ENCODE peak calls at places on chromosome 18, in seven cellular contexts. One of them, this sample, is unnamed.

GRCh38 chr18:36828157-36828629 is 609 bp downstream of the TPGS2 start:
- DNase-seq in trophoblast cell: peak; percentile 64
- DNase-seq in H1: no peak
- DNase-seq in IMR-90: peak; percentile 55
- DNase-seq in H9: peak; percentile 53
- DNase-seq in mesendoderm: peak; percentile 64
- DNase-seq in mesenchymal stem cell: peak; percentile 78
- DNase-seq in this sample: peak; percentile 48

GRCh38 chr18:27014841-27015240 is 149.3 kb upstream of the AQP4 start:
- DNase-seq in mesenchymal stem cell: no peak
- DNase-seq in trophoblast cell: no peak
- DNase-seq in mesendoderm: no peak
- DNase-seq in IMR-90: no peak
- DNase-seq in H1: no peak
- DNase-seq in H9: no peak
- DNase-seq in this sample: no peak

GRCh38 chr18:12820526-12820925 is 63.5 kb downstream of the PTPN2 start:
- DNase-seq in H9: no peak
- DNase-seq in IMR-90: no peak
- DNase-seq in mesendoderm: no peak
- DNase-seq in trophoblast cell: no peak
- DNase-seq in H1: no peak
- DNase-seq in mesenchymal stem cell: no peak
- DNase-seq in this sample: no peak

GRCh38 chr18:74946646-74947045 is 262.3 kb downstream of the PTGR3 start:
- DNase-seq in IMR-90: peak; percentile 52
- DNase-seq in trophoblast cell: no peak
- DNase-seq in H1: no peak
- DNase-seq in mesenchymal stem cell: no peak
- DNase-seq in mesendoderm: no peak
- DNase-seq in H9: no peak
- DNase-seq in this sample: no peak

GRCh38 chr18:49751427-49752094 is 61.8 kb downstream of the ACAA2 start:
- DNase-seq in IMR-90: no peak
- DNase-seq in H9: no peak
- DNase-seq in mesenchymal stem cell: no peak
- DNase-seq in trophoblast cell: no peak
- DNase-seq in mesendoderm: no peak
- DNase-seq in H1: no peak
- DNase-seq in this sample: no peak

GRCh38 chr18:29003194-29003593 is 826.3 kb upstream of the CDH2 start:
- DNase-seq in mesenchymal stem cell: no peak
- DNase-seq in mesendoderm: peak; percentile 14
- DNase-seq in H9: no peak
- DNase-seq in IMR-90: no peak
- DNase-seq in trophoblast cell: no peak
- DNase-seq in H1: no peak
- DNase-seq in this sample: no peak

GRCh38 chr18:35110554-35111058 is 69.4 kb downstream of the MAPRE2 start:
- DNase-seq in mesenchymal stem cell: no peak
- DNase-seq in H9: no peak
- DNase-seq in H1: no peak
- DNase-seq in mesendoderm: no peak
- DNase-seq in IMR-90: peak; percentile 26
- DNase-seq in trophoblast cell: peak; percentile 60
- DNase-seq in this sample: no peak

GRCh38 chr18:22822024-22822423 is 111.1 kb upstream of the RBBP8 start:
- DNase-seq in IMR-90: peak; percentile 78
- DNase-seq in H9: peak; percentile 73
- DNase-seq in H1: peak; percentile 79
- DNase-seq in trophoblast cell: no peak
- DNase-seq in mesenchymal stem cell: peak; percentile 26
- DNase-seq in mesendoderm: peak; percentile 89
- DNase-seq in this sample: peak; percentile 65

GRCh38 chr18:45774065-45774521 is 50.1 kb downstream of the SLC14A1 start:
- DNase-seq in H1: no peak
- DNase-seq in trophoblast cell: no peak
- DNase-seq in mesenchymal stem cell: peak; percentile 64
- DNase-seq in IMR-90: peak; percentile 74
- DNase-seq in mesendoderm: no peak
- DNase-seq in H9: no peak
- DNase-seq in this sample: no peak

GRCh38 chr18:46226461-46226860 is 122.3 kb downstream of the HAUS1 start:
- DNase-seq in mesendoderm: no peak
- DNase-seq in H1: no peak
- DNase-seq in H9: no peak
- DNase-seq in IMR-90: peak; percentile 51
- DNase-seq in mesenchymal stem cell: peak; percentile 53
- DNase-seq in trophoblast cell: peak; percentile 86
- DNase-seq in this sample: no peak

GRCh38 chr18:62928316-62928715 is 213.0 kb downstream of the PHLPP1 start:
- DNase-seq in trophoblast cell: peak; percentile 16
- DNase-seq in H1: no peak
- DNase-seq in mesenchymal stem cell: peak; percentile 68
- DNase-seq in IMR-90: peak; percentile 33
- DNase-seq in mesendoderm: no peak
- DNase-seq in H9: no peak
- DNase-seq in this sample: no peak

GRCh38 chr18:79283341-79283879 is 112.3 kb upstream of the NFATC1 start:
- DNase-seq in mesendoderm: no peak
- DNase-seq in trophoblast cell: no peak
- DNase-seq in mesenchymal stem cell: no peak
- DNase-seq in H9: no peak
- DNase-seq in H1: no peak
- DNase-seq in IMR-90: no peak
- DNase-seq in this sample: no peak

GRCh38 chr18:78650926-78651325 is 328.7 kb upstream of the SALL3 start:
- DNase-seq in mesenchymal stem cell: no peak
- DNase-seq in IMR-90: no peak
- DNase-seq in trophoblast cell: no peak
- DNase-seq in mesendoderm: no peak
- DNase-seq in H1: no peak
- DNase-seq in H9: no peak
- DNase-seq in this sample: no peak

GRCh38 chr18:13437801-13438506 is 219.4 kb downstream of the LDLRAD4 start:
- DNase-seq in mesendoderm: no peak
- DNase-seq in H1: no peak
- DNase-seq in trophoblast cell: no peak
- DNase-seq in mesenchymal stem cell: no peak
- DNase-seq in H9: no peak
- DNase-seq in IMR-90: no peak
- DNase-seq in this sample: no peak

GRCh38 chr18:63112681-63113080 is 206.9 kb downstream of the BCL2 start:
- DNase-seq in H9: no peak
- DNase-seq in IMR-90: no peak
- DNase-seq in mesendoderm: no peak
- DNase-seq in H1: no peak
- DNase-seq in trophoblast cell: no peak
- DNase-seq in mesenchymal stem cell: no peak
- DNase-seq in this sample: no peak

GRCh38 chr18:49249523-49249922 is 210.9 kb downstream of the DYM start:
- DNase-seq in H9: no peak
- DNase-seq in mesenchymal stem cell: peak; percentile 83
- DNase-seq in H1: no peak
- DNase-seq in mesendoderm: no peak
- DNase-seq in IMR-90: peak; percentile 88
- DNase-seq in trophoblast cell: peak; percentile 41
- DNase-seq in this sample: no peak

GRCh38 chr18:58668211-58668610 is 3.1 kb upstream of the MALT1 start:
- DNase-seq in mesenchymal stem cell: no peak
- DNase-seq in IMR-90: no peak
- DNase-seq in mesendoderm: no peak
- DNase-seq in H1: no peak
- DNase-seq in trophoblast cell: no peak
- DNase-seq in H9: no peak
- DNase-seq in this sample: no peak
- H3K4me2 ChIP-seq in mesenchymal stem cell: no peak overlapping the region
- H3K4me2 ChIP-seq in IMR-90: no peak overlapping the region
- H3K4me2 ChIP-seq in mesendoderm: no peak overlapping the region
- H3K4me2 ChIP-seq in H1: no peak overlapping the region
- H3K4me2 ChIP-seq in trophoblast cell: no peak overlapping the region
- H3K4me2 ChIP-seq in H9: no peak overlapping the region
- H3K4me2 ChIP-seq in this sample: no peak overlapping the region

GRCh38 chr18:70128271-70128670 is 77.2 kb downstream of the RTTN start:
- DNase-seq in IMR-90: no peak
- DNase-seq in H9: no peak
- DNase-seq in mesendoderm: peak; percentile 10
- DNase-seq in H1: no peak
- DNase-seq in trophoblast cell: no peak
- DNase-seq in mesenchymal stem cell: no peak
- DNase-seq in this sample: no peak
- H3K18ac ChIP-seq in IMR-90: no peak overlapping the region
- H3K18ac ChIP-seq in H9: no peak overlapping the region
- H3K18ac ChIP-seq in mesendoderm: no peak overlapping the region
- H3K18ac ChIP-seq in H1: no peak overlapping the region
- H3K18ac ChIP-seq in trophoblast cell: no peak overlapping the region
- H3K18ac ChIP-seq in mesenchymal stem cell: no peak overlapping the region
- H3K18ac ChIP-seq in this sample: no peak overlapping the region

DNA sequence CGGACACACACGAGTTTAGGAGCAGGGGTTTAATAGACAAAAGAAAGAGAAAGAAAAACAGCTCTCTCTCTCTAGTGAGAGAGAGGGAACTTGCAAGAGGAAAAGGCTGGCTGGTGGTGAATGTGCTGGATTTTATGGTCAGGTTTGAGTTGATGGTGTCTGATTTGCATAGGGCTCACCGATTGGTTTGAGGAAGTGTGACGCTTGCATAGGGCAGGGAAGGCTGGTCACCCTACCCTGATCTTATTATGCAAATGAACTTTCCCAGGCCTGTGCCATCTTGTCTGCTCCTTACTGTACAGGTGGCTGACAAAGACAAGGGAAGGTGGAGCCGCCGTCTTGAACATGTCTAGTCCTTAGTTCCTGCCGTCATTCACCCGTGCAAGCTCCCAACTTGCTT is 408.9 kb downstream of the RIT2 start:
- DNase-seq in H9: peak; percentile 26
- DNase-seq in mesenchymal stem cell: no peak
- DNase-seq in IMR-90: no peak
- DNase-seq in H1: no peak
- DNase-seq in trophoblast cell: peak; percentile 22
- DNase-seq in mesendoderm: peak; percentile 45
- DNase-seq in this sample: no peak
- H3K4me2 ChIP-seq in H9: no peak overlapping the region
- H3K4me2 ChIP-seq in mesenchymal stem cell: no peak overlapping the region
- H3K4me2 ChIP-seq in IMR-90: no peak overlapping the region
- H3K4me2 ChIP-seq in H1: no peak overlapping the region
- H3K4me2 ChIP-seq in trophoblast cell: no peak overlapping the region
- H3K4me2 ChIP-seq in mesendoderm: no peak overlapping the region
- H3K4me2 ChIP-seq in this sample: no peak overlapping the region

GRCh38 chr18:57927511-57927910 is 116.5 kb upstream of the NEDD4L start:
- DNase-seq in H1: no peak
- DNase-seq in H9: no peak
- DNase-seq in mesenchymal stem cell: no peak
- DNase-seq in mesendoderm: no peak
- DNase-seq in IMR-90: no peak
- DNase-seq in trophoblast cell: peak; percentile 86
- DNase-seq in this sample: no peak
- H3K18ac ChIP-seq in H1: no peak overlapping the region
- H3K18ac ChIP-seq in H9: no peak overlapping the region
- H3K18ac ChIP-seq in mesenchymal stem cell: no peak overlapping the region
- H3K18ac ChIP-seq in mesendoderm: no peak overlapping the region
- H3K18ac ChIP-seq in IMR-90: no peak overlapping the region
- H3K18ac ChIP-seq in trophoblast cell: no peak overlapping the region
- H3K18ac ChIP-seq in this sample: no peak overlapping the region

GRCh38 chr18:32770181-32770650 is 2.6 kb downstream of the KLHL14 start:
- DNase-seq in trophoblast cell: no peak
- DNase-seq in mesenchymal stem cell: peak; percentile 42
- DNase-seq in IMR-90: no peak
- DNase-seq in H1: no peak
- DNase-seq in mesendoderm: no peak
- DNase-seq in H9: peak; percentile 47
- DNase-seq in this sample: no peak

GRCh38 chr18:32771169-32771751 is 1.6 kb downstream of the KLHL14 start:
- DNase-seq in H1: no peak
- DNase-seq in mesendoderm: peak; percentile 67
- DNase-seq in mesenchymal stem cell: peak; percentile 41
- DNase-seq in IMR-90: no peak
- DNase-seq in trophoblast cell: no peak
- DNase-seq in H9: peak; percentile 45
- DNase-seq in this sample: no peak

GRCh38 chr18:32768646-32769206 is 4.1 kb downstream of the KLHL14 start:
- DNase-seq in mesenchymal stem cell: peak; percentile 29
- DNase-seq in H1: no peak
- DNase-seq in mesendoderm: no peak
- DNase-seq in H9: no peak
- DNase-seq in IMR-90: no peak
- DNase-seq in trophoblast cell: no peak
- DNase-seq in this sample: no peak

GRCh38 chr18:32770651-32771168 is 2.1 kb downstream of the KLHL14 start:
- DNase-seq in H9: peak; percentile 40
- DNase-seq in mesendoderm: peak; percentile 26
- DNase-seq in IMR-90: no peak
- DNase-seq in mesenchymal stem cell: no peak
- DNase-seq in H1: no peak
- DNase-seq in trophoblast cell: no peak
- DNase-seq in this sample: no peak

DNA sequence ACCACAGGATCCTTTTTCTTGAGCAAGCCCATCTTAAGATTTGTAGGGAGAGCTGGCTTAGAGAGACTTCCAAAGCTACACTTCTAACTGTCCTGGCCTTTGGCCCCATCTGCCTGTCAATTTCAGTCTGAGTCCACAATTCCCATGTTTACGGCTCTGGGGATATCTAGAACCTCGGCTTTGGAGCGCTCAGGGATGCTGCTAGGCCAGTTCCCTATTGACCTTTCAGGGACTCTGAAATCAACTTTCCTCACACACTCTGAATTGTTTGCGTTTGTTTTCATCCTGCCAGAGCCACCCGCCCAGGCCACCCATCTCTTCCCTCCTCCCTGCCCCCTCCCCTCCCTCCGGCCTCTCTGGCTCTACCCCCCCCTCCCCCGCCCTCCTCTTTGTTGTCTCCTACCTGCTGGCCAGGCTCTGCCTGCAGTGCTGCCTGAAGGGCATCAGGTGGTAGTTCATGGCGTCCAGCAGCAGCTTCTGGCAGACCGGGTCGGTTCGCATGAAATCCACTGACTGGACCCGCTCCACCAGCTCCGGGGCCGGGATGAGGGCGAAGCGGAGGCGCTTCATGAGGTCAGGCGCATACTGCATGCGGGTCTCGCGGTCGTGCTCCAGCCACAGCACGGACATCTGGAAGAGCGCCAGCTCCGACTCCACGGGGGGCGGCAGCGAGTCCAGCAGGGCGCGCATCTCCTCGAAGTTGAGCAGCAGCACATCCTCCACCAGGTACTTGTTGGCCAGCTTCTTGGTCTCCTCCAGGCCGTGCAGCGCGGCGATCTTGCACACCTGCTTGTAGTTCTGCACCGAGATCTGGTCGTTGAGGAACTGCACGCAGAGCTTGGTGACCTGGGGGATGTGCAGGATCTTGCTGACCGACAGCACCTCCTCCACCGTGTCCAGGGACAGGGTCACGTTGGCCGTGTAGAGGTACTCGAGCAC is 3.3 kb downstream of the KLHL14 start:
- DNase-seq in H1: no peak
- DNase-seq in trophoblast cell: peak; percentile 35
- DNase-seq in mesenchymal stem cell: peak; percentile 33
- DNase-seq in H9: peak; percentile 70
- DNase-seq in IMR-90: no peak
- DNase-seq in mesendoderm: peak; percentile 61
- DNase-seq in this sample: no peak
- H3K4me2 ChIP-seq in H1: peak overlapping the region; percentile 84
- H3K4me2 ChIP-seq in trophoblast cell: peak overlapping the region; percentile 46
- H3K4me2 ChIP-seq in mesenchymal stem cell: peak overlapping the region; percentile 40
- H3K4me2 ChIP-seq in H9: peak overlapping the region; percentile 94
- H3K4me2 ChIP-seq in IMR-90: no peak overlapping the region
- H3K4me2 ChIP-seq in mesendoderm: peak overlapping the region; percentile 47
- H3K4me2 ChIP-seq in this sample: peak overlapping the region; percentile 93

GRCh38 chr18:7089369-7089768 is 28.2 kb downstream of the LAMA1 start:
- DNase-seq in IMR-90: no peak
- DNase-seq in mesendoderm: no peak
- DNase-seq in trophoblast cell: no peak
- DNase-seq in mesenchymal stem cell: no peak
- DNase-seq in H9: no peak
- DNase-seq in H1: no peak
- DNase-seq in this sample: no peak
- H3K18ac ChIP-seq in IMR-90: no peak overlapping the region
- H3K18ac ChIP-seq in mesendoderm: no peak overlapping the region
- H3K18ac ChIP-seq in trophoblast cell: no peak overlapping the region
- H3K18ac ChIP-seq in mesenchymal stem cell: no peak overlapping the region
- H3K18ac ChIP-seq in H9: no peak overlapping the region
- H3K18ac ChIP-seq in H1: no peak overlapping the region
- H3K18ac ChIP-seq in this sample: no peak overlapping the region

This sample was measured in neuronal stem cell.